ENCODE peak calls at places on chromosomes 13 and 19, in nine cellular contexts. E is thoracic aorta, D is cardiac fibroblast, L is transverse colon, X is AG09309, M is tibial artery, V is fibroblast of pulmonary artery, G is fibroblast of lung, Y is esophagus squamous epithelium. W is an unnamed sample.

GRCh38 chr19:40809358-40810086 is 10.5 kb downstream of the EGLN2 start:
- DNase-seq in E (no peak), Y (no peak), M (no peak), V (no peak), G (no peak), D (no peak), L (no peak), X (no peak), W (no peak)

GRCh38 chr19:1672038-1672768 is 19.8 kb upstream of the TCF3 start:
- DNase-seq in G (peak), M (no peak), Y (no peak), L (peak), E (no peak), V (peak), X (no peak), D (peak), W (peak)

GRCh38 chr13:32126756-32127155 is 95.2 kb downstream of the FRY start:
- DNase-seq in Y (no peak), X (no peak), V (no peak), G (peak), E (no peak), L (no peak), D (no peak), M (no peak), W (peak)

GRCh38 chr13:22486490-22486889 is 694.3 kb upstream of the SGCG start:
- DNase-seq in Y (no peak), X (no peak), V (no peak), L (no peak), E (no peak), D (no peak), G (no peak), M (no peak), W (no peak)

GRCh38 chr19:57280913-57281425 is 684 bp downstream of the ZNF460 start:
- DNase-seq in E (no peak), V (no peak), M (no peak), G (peak), Y (no peak), L (no peak), X (no peak), D (peak), W (peak)

GRCh38 chr13:92303428-92303827 is 905.0 kb downstream of the GPC5 start:
- DNase-seq in G (peak), E (no peak), Y (no peak), M (no peak), X (no peak), L (no peak), V (peak), D (peak), W (peak)

GRCh38 chr19:44845286-44845611 is 848 bp upstream of the NECTIN2 start:
- DNase-seq in L (no peak), V (no peak), E (peak), G (no peak), D (no peak), Y (no peak), X (no peak), M (peak), W (no peak)

GRCh38 chr19:56333506-56333905 is 18.9 kb upstream of the ZSCAN5A start:
- DNase-seq in V (peak), Y (no peak), G (peak), D (peak), M (no peak), L (peak), E (no peak), X (peak), W (peak)

DNA sequence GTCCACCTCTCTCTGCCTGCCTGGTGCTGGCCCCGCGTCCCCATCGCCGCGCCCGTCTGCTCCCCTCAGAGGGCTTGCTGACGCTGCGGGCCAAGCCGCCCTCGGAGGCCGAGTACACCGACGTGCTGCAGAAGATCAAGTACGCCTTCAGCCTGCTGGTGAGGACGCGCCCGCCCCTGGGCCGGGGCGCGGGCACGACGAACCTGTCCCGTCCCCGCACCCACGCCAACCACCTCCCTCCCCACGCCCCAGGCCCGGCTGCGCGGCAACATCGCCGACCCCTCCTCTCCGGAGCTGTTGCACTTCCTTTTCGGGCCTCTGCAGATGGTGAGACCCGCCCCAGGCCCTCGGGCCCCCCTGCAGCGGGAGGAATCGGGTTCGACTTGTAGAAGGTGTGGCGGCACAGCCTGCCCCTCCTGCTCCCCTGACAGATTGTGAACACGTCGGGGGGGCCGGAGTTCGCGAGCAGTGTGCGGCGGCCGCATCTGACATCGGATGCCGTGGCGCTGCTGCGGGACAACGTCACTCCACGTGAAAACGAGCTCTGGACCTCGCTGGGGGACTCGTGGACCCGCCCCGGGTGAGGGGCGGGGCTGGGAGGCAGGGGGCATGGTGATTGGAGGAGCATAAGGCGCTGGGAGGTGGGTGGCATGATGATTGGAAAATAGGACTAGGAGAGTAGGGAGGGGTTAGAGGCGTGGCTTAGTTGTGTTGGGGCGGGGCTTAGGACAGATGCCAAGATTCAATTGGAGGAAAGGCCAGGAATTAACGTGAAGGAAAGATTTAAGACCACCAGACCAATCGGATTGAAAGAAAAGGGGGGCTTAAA is 6.6 kb downstream of the EPS8L1 start:
- DNase-seq in M (no peak), E (no peak), L (no peak), Y (no peak), D (peak), X (no peak), V (peak), G (peak), W (peak)
- H3K4me3 ChIP-seq in M (peak), E (peak), L (peak), Y (peak), D (no peak), X (no peak), V (peak), G (no peak), W (no peak)

GRCh38 chr19:5864725-5865486 is 5.4 kb downstream of the FUT5 start:
- DNase-seq in L (no peak), E (no peak), Y (no peak), D (no peak), V (no peak), G (no peak), M (no peak), X (no peak), W (no peak)
- TF ChIP-seq CTCF in L (no peak), E (peak), Y (peak), D (peak), V (peak), G (no peak), M (no peak), X (peak), W (peak)

GRCh38 chr19:5131031-5131865 is 162.3 kb downstream of the KDM4B start:
- DNase-seq in L (peak), D (no peak), Y (no peak), M (no peak), V (no peak), G (no peak), E (no peak), X (no peak), W (no peak)
- H3K4me3 ChIP-seq in L (no peak), D (no peak), Y (no peak), M (no peak), V (no peak), G (no peak), E (no peak), X (no peak), W (no peak)

GRCh38 chr19:35746556-35746955 is 1.1 kb downstream of the PSENEN start:
- DNase-seq in E (no peak), D (no peak), L (no peak), M (no peak), G (no peak), V (no peak), X (no peak), Y (no peak), W (no peak)

GRCh38 chr19:35746087-35746462 is 624 bp downstream of the PSENEN start:
- DNase-seq in D (no peak), M (no peak), E (no peak), Y (no peak), X (no peak), L (no peak), G (no peak), V (no peak), W (no peak)

GRCh38 chr19:35745328-35746086 is at the start of the genes PSENEN and U2AF1L4:
- DNase-seq in E (peak), X (peak), D (peak), V (peak), Y (peak), L (peak), G (peak), M (peak), W (peak)

GRCh38 chr19:35750167-35750566 is 1.8 kb downstream of the LIN37 start:
- DNase-seq in L (no peak), G (no peak), X (no peak), Y (no peak), E (no peak), V (no peak), M (no peak), D (no peak), W (no peak)

DNA sequence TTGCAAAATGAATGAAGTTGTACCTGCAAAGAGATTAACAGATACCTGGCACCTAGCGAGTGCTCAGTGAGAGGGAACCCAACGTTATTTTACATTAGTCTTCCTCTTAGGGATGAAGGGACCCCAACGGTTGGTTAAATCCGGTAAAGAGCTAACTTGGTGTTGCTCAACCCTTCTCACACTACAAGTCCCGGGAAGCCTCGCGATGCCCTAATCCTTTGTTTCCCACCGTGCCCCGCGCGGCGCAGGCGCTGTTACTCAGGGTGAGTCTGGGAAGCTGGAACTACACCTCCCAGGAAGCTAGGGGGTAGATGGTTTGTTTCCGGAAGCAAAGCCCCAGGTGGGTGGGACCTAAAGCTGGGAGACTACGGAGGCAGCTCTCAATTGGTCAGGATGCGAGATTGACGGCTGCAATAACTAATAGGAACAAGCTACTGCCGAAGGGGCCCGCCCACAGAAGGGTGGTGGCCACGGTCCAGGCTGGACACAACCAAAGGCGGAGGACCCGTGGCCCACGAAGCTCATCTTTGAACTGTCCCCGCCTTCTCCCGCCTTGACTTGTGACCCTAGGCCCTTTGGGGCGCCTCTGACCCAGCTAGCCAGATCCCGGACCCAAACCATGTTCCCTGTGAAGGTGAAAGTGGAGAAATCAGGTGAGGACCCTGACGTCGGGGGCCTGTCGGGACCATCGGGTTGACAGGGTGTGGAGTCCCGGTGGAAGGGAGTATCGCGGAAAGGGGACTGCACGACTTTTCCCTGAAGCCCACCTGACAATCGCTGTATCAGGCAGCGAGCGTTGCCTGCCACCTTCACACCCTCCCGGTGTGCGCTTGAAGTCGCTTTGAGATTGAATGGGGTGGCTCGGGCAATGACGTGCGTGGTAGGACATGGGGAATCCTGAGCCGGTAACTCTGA is at the start of gene LIN37:
- DNase-seq in X (peak), V (peak), L (peak), D (peak), G (peak), Y (peak), M (peak), E (peak), W (peak)
- TF ChIP-seq CTCF in X (no peak), V (no peak), L (no peak), D (no peak), G (no peak), Y (peak), M (no peak), E (no peak), W (peak)

GRCh38 chr13:88707652-88708051 is 1036.5 kb downstream of the SLITRK5 start:
- DNase-seq in E (no peak), G (no peak), D (no peak), M (no peak), Y (no peak), L (no peak), X (no peak), V (no peak), W (no peak)

GRCh38 chr13:88701551-88701950 is 1030.4 kb downstream of the SLITRK5 start:
- DNase-seq in Y (no peak), G (no peak), E (no peak), V (no peak), L (no peak), M (no peak), D (no peak), X (no peak), W (no peak)

GRCh38 chr13:88704600-88705275 is 1033.6 kb downstream of the SLITRK5 start:
- DNase-seq in G (no peak), V (no peak), L (no peak), M (no peak), Y (no peak), E (no peak), X (no peak), D (no peak), W (no peak)
- H3K4me3 ChIP-seq in G (no peak), V (no peak), L (peak), M (no peak), Y (peak), E (peak), X (no peak), D (no peak), W (no peak)

W was measured in fibroblast of the aortic adventitia.